ENCODE peak calls at places on chromosomes 4 and X, in four cellular contexts. F is H1, J is SK-N-SH, T is HepG2. C is an unnamed sample.

GRCh38 chr4:1960170-1960825 is 48.5 kb downstream of the NELFA start:
- DNase-seq in F (no peak), J (no peak), T (no peak), C (no peak)

GRCh38 chr4:13298655-13299054 is 185.5 kb downstream of the RAB28 start:
- DNase-seq in F (no peak), J (no peak), T (peak), C (no peak)

GRCh38 chrX:67781132-67781531 is 237.3 kb downstream of the AR start:
- DNase-seq in F (no peak), J (no peak), T (no peak), C (no peak)

GRCh38 chr4:86523333-86523732 is 70.8 kb upstream of the PTPN13 start:
- DNase-seq in F (no peak), J (no peak), T (no peak), C (no peak)

GRCh38 chr4:7041851-7042696 is 1.1 kb upstream of the TADA2B start:
- DNase-seq in F (no peak), J (peak), T (no peak), C (no peak)

GRCh38 chr4:121594796-121595526 is 101.8 kb downstream of the ANXA5 start:
- DNase-seq in F (no peak), J (no peak), T (no peak), C (no peak)

GRCh38 chr4:139301821-139302611 is at the start of gene NDUFC1:
- DNase-seq in F (peak), J (peak), T (peak), C (peak)

GRCh38 chrX:136215559-136215958 is 35.6 kb downstream of the MAP7D3 start:
- DNase-seq in F (no peak), J (no peak), T (no peak), C (no peak)

GRCh38 chrX:37347420-37347819 is 1.7 kb upstream of the PRRG1 start:
- DNase-seq in F (no peak), J (no peak), T (peak), C (no peak)

GRCh38 chrX:72634321-72634720 is 61.7 kb upstream of the HDAC8 start:
- DNase-seq in F (no peak), J (no peak), T (no peak), C (no peak)

GRCh38 chr4:77852892-77853495 is 9.6 kb upstream of the MRPL1 start:
- DNase-seq in F (no peak), J (no peak), T (no peak), C (peak)

GRCh38 chrX:27186671-27187070 is 276.5 kb downstream of the PPP4R3C start:
- DNase-seq in F (no peak), J (peak), T (peak), C (peak)

GRCh38 chr4:185467101-185467500 is 4.4 kb downstream of the CCDC110 start:
- DNase-seq in F (no peak), J (no peak), T (no peak), C (no peak)

GRCh38 chr4:6011686-6012085 is 6.5 kb downstream of the C4orf50 start:
- DNase-seq in F (no peak), J (peak), T (no peak), C (no peak)

GRCh38 chrX:48749182-48749581 is 12.4 kb upstream of the GLOD5 start:
- DNase-seq in F (no peak), J (no peak), T (no peak), C (no peak)

GRCh38 chr4:110733901-110734300 is 111.0 kb upstream of the PITX2 start:
- DNase-seq in F (no peak), J (no peak), T (no peak), C (no peak)

GRCh38 chr4:184473515-184474260 is 662 bp downstream of the IRF2 start:
- DNase-seq in F (peak), J (peak), T (no peak), C (no peak)

GRCh38 chr4:81214518-81215218 is 354 bp downstream of the PRKG2 start:
- DNase-seq in F (peak), J (peak), T (no peak), C (no peak)

GRCh38 chr4:133129237-133129636 is 19.9 kb upstream of the PCDH10 start:
- DNase-seq in F (no peak), J (no peak), T (no peak), C (no peak)

GRCh38 chrX:45329217-45329616 is 128.5 kb upstream of the DIPK2B start:
- DNase-seq in F (no peak), J (no peak), T (no peak), C (no peak)

GRCh38 chr4:140427104-140427918 is at the start of gene CLGN:
- DNase-seq in F (peak), J (peak), T (peak), C (peak)

GRCh38 chr4:7646384-7647061 is 211.8 kb upstream of the PSAPL1 start:
- DNase-seq in F (no peak), J (no peak), T (peak), C (no peak)

GRCh38 chr4:122583906-122584305 is 37.0 kb downstream of the IL21 start:
- DNase-seq in F (no peak), J (no peak), T (no peak), C (no peak)

GRCh38 chr4:126223784-126224407 is 909.1 kb downstream of the FAT4 start:
- DNase-seq in F (no peak), J (no peak), T (peak), C (no peak)

GRCh38 chr4:26719954-26720552 is 136.2 kb downstream of the TBC1D19 start:
- DNase-seq in F (no peak), J (peak), T (no peak), C (no peak)

GRCh38 chrX:72107320-72107719 is 24.4 kb downstream of the RTL5 start:
- DNase-seq in F (no peak), J (peak), T (no peak), C (no peak)

GRCh38 chr4:113821851-113822250 is 60.3 kb upstream of the CAMK2D start:
- DNase-seq in F (no peak), J (no peak), T (no peak), C (no peak)

GRCh38 chr4:148442830-148443549 is 776 bp upstream of the NR3C2 start:
- DNase-seq in F (no peak), J (peak), T (no peak), C (no peak)

GRCh38 chr4:58602701-58603359 is 1492.6 kb upstream of the IGFBP7 start:
- DNase-seq in F (no peak), J (no peak), T (no peak), C (no peak)

GRCh38 chr4:99507762-99508161 is 3.1 kb upstream of the C4orf17 start:
- DNase-seq in F (no peak), J (no peak), T (no peak), C (no peak)

GRCh38 chrX:137427813-137428212 is 138.1 kb upstream of the ZIC3 start:
- DNase-seq in F (no peak), J (no peak), T (no peak), C (no peak)

GRCh38 chr4:5037553-5038551 is 13.4 kb upstream of the STK32B start:
- DNase-seq in F (no peak), J (no peak), T (peak), C (no peak)

DNA sequence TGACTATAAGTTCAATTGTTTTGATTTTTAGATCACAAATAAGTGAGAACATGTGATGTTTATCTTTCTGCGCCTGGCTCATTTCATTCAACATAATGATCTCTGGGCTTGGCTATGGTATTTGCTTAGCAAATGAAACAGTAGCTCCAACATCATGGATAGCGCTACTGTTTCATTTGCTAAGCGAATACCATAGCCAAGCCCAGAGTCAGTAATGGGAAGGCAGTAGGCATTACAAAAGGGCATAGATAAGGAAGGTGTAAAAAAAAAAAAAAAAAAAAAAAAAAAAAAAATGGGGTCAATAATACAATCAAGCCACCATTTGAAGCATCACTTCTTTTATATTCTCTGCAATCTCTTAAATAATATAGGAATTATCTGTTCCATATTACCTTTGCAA is 468.9 kb upstream of the ATOH1 start:
- DNase-seq in F (no peak), J (no peak), T (no peak), C (no peak)
- TF ChIP-seq TCF12 in F (no peak), J (no peak), T (no peak), C (no peak)

GRCh38 chrX:130114141-130114561 is 3.9 kb upstream of the ELF4 start:
- DNase-seq in F (no peak), J (no peak), T (no peak), C (no peak)
- TF ChIP-seq TCF12 in F (no peak), J (no peak), T (no peak), C (no peak)

DNA sequence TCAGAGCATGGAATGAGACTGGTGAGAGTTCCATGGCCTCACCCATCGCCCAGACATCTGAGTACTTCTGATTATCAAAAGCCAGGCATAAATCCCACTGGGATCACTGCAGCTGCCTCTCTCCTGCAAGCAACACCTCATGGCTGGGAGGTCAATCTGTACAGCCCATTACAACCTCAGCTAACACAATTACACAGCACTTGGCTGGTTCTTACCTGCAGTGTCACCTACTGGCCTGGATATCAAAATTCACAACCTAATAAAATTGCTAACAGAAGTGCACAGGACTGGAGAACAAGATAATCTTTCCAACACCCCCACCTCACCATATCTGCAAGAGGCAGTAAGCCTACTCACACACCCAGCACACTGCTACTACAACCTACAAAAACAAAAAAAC is 341.7 kb upstream of the NDST3 start:
- DNase-seq in F (no peak), J (no peak), T (no peak), C (no peak)
- TF ChIP-seq TCF12 in F (no peak), J (no peak), T (no peak), C (no peak)

GRCh38 chrX:147733369-147733768 is 178.3 kb upstream of the FMR1 start:
- DNase-seq in F (no peak), J (no peak), T (no peak), C (no peak)
- TF ChIP-seq TCF12 in F (no peak), J (no peak), T (no peak), C (no peak)

DNA sequence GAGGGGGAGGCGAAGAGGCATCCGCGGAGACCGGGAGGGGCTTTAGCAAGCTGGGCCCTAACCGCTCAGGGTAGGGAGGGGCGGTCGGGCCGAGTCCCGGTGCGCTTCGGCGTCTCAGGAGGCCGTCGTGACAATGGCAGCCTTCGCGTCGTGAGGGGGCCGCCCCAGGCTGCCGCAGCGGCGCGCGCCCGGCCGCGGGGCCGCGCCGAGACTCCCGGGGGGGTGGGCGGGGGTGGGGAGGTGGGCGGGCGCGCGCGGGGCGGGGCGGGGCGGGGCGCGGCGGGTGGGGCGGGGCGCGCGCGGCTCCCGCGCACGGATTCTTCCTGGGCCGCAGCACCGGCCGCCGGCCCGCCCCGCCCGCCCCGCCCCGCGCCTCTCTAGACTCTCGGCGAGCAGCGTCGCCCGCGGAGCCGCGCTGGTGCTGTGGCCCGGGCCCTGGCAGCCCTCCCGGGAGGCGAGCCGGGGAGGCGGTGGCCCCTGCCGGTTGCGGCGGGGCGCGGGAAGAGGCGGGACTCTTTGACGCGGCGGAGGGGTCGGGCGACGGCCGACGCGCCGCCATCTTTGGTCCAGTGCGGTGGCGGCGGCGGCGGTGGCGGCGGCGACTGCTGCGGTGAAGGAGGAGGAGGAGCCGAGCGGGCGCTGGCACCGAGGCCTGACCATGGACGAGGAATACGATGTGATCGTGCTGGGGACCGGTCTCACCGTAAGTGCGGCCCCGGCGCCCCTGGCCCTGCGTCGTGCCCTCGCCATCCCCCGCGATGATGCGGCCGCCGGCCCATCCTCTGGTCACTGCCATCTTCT is at the start of gene GDI1:
- DNase-seq in F (peak), J (peak), T (no peak), C (no peak)
- TF ChIP-seq TCF12 in F (no peak), J (no peak), T (no peak), C (no peak)

GRCh38 chrX:112819813-112820212 is 20.8 kb downstream of the AMOT start:
- DNase-seq in F (no peak), J (no peak), T (no peak), C (no peak)

GRCh38 chrX:112819013-112819635 is 21.5 kb downstream of the AMOT start:
- DNase-seq in F (no peak), J (no peak), T (no peak), C (no peak)

GRCh38 chrX:112818114-112819012 is 22.3 kb downstream of the AMOT start:
- DNase-seq in F (no peak), J (no peak), T (no peak), C (no peak)

GRCh38 chrX:112822892-112823291 is 17.7 kb downstream of the AMOT start:
- DNase-seq in F (no peak), J (no peak), T (no peak), C (no peak)

DNA sequence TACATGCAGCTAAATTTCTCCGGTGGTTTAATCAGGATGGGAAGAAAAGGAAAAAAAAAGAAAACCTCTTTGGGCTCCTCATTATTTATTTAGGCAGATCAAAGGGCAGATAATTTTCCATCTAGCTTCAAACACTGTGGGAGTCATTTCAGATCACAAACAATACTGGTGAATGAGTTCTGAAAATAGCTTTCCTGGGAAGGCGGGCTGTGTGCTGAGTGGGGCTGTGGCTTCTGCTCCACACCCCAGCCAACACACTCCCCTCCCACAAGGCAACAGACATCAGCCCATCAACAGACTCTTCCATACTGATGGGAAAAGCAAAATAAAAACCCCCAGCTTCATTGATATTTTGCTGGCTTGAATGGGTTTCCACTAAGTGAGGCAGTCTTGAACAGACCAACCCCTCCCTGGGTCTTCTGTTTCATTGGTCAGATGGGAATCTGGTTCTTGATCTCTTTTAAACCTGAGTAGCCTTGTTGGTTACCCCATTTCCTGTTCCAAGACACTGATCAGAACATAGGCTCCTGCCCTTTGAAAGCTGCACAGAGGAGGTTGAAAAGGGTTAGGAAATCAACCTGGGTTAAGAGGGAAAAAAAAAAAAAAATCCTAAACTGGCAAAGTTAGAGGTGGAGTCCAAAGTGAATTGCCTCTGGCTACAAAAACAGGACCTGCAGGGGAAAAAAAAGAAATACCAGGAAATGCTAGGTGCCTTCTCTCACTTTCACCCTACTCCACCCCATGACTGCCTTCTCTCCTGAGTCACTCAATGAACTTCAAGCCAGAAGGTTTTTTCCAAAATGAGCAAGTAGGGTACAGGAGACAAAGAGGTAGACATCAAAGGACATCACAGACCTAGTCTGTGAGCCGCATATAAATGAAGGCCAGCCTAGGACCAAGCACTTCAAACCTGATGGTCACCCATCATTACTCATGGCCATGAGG is 20.0 kb downstream of the AMOT start:
- DNase-seq in F (no peak), J (no peak), T (no peak), C (no peak)
- TF ChIP-seq TCF12 in F (no peak), J (no peak), T (no peak), C (no peak)

GRCh38 chr4:157075811-157076577 is at the start of gene GLRB:
- DNase-seq in F (peak), J (peak), T (no peak), C (no peak)

GRCh38 chr4:157075401-157075800 is 549 bp upstream of the GLRB start:
- DNase-seq in F (no peak), J (no peak), T (no peak), C (no peak)

GRCh38 chr4:157076578-157076947 is 613 bp downstream of the GLRB start:
- DNase-seq in F (peak), J (peak), T (no peak), C (no peak)

GRCh38 chr4:157072002-157072401 is 3.9 kb upstream of the GLRB start:
- DNase-seq in F (no peak), J (no peak), T (no peak), C (no peak)
- TF ChIP-seq TCF12 in F (no peak), J (peak), T (no peak), C (no peak)

GRCh38 chrX:18889346-18889745 is 94.6 kb downstream of the PHKA2 start:
- DNase-seq in F (no peak), J (no peak), T (no peak), C (no peak)

GRCh38 chrX:18890724-18891560 is 93.0 kb downstream of the PHKA2 start:
- DNase-seq in F (no peak), J (no peak), T (no peak), C (no peak)

GRCh38 chrX:18888281-18888680 is 95.6 kb downstream of the PHKA2 start:
- DNase-seq in F (no peak), J (no peak), T (no peak), C (no peak)

GRCh38 chrX:18891561-18891945 is 92.4 kb downstream of the PHKA2 start:
- DNase-seq in F (no peak), J (no peak), T (no peak), C (no peak)

GRCh38 chrX:18889982-18890381 is 93.9 kb downstream of the PHKA2 start:
- DNase-seq in F (no peak), J (no peak), T (no peak), C (no peak)
- TF ChIP-seq TCF12 in F (no peak), J (no peak), T (no peak), C (no peak)

DNA sequence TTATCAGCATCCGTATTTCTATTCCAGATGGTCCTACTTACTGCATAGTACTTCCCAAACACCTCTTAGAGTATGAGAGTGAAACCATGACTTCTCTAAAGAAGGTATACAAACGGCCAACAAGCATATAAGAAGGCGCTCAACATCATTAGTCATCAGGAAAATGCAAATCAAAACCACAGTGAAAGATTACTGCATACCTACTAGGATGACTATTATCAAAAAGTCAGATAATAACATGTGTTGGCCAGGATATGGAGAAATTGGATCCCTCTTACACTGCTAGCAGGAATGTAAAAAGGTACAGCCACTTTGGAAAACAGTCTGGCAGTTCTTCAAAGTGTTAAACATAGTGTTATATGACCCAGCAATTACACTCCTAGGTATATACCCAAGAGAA is 215.3 kb upstream of the CXorf66 start:
- DNase-seq in F (no peak), J (no peak), T (no peak), C (no peak)
- TF ChIP-seq TCF12 in F (no peak), J (peak), T (no peak), C (no peak)

DNA sequence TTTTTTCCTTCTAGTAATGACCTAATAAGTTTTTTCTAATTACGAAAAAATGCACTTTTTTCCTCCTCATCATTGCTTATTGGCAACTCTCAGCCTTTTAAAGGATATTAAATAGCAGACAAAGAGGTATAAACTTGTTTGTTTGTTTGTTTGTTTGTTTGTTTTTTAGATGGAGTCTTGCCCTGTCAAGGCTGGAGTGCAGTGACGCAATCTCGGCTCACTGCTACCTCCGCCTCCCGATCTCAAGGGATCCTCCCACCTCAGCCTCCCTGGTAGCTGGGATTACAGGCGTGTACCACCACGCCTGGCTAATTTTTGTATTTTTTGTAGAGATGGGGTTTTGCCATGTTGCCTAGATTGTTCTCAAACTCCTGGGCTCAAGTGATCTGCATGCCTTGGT is 6.0 kb downstream of the RBM47 start:
- DNase-seq in F (no peak), J (no peak), T (no peak), C (no peak)
- TF ChIP-seq TCF12 in F (no peak), J (no peak), T (no peak), C (no peak)